ENCODE peak calls at places on chromosomes 5 and 9, in ten cellular contexts. One of them, this sample, is unnamed. For H3K4me1, H3K9me3 and H3K36me3, the result is how much of the 10 kb centered on the place peaks cover.

GRCh38 chr5:82396871-82397514 is 118.8 kb upstream of the RPS23 start:
- DNase-seq in fibroblast of lung: peak
- DNase-seq in osteoblast: peak
- DNase-seq in lower lobe of right lung: peak
- DNase-seq in esophagus squamous epithelium: no peak
- DNase-seq in left lung: peak
- DNase-seq in neural progenitor cell: no peak
- DNase-seq in suprapubic skin: peak
- DNase-seq in psoas muscle: peak
- DNase-seq in GM23248: peak
- DNase-seq in this sample: peak

GRCh38 chr5:74543162-74543995 is 97.1 kb downstream of the ENC1 start:
- DNase-seq in fibroblast of lung: peak
- DNase-seq in osteoblast: peak
- DNase-seq in lower lobe of right lung: no peak
- DNase-seq in esophagus squamous epithelium: no peak
- DNase-seq in left lung: peak
- DNase-seq in neural progenitor cell: peak
- DNase-seq in suprapubic skin: no peak
- DNase-seq in psoas muscle: no peak
- DNase-seq in GM23248: peak
- DNase-seq in this sample: peak

GRCh38 chr5:139577689-139578347 is 16.7 kb downstream of the UBE2D2 start:
- DNase-seq in fibroblast of lung: no peak
- DNase-seq in osteoblast: no peak
- DNase-seq in lower lobe of right lung: no peak
- DNase-seq in esophagus squamous epithelium: no peak
- DNase-seq in left lung: no peak
- DNase-seq in neural progenitor cell: no peak
- DNase-seq in suprapubic skin: no peak
- DNase-seq in psoas muscle: no peak
- DNase-seq in GM23248: no peak
- DNase-seq in this sample: no peak

GRCh38 chr5:13601152-13601551 is 343.3 kb downstream of the DNAH5 start:
- DNase-seq in fibroblast of lung: no peak
- DNase-seq in osteoblast: no peak
- DNase-seq in lower lobe of right lung: no peak
- DNase-seq in esophagus squamous epithelium: no peak
- DNase-seq in left lung: no peak
- DNase-seq in neural progenitor cell: no peak
- DNase-seq in suprapubic skin: no peak
- DNase-seq in psoas muscle: no peak
- DNase-seq in GM23248: peak
- DNase-seq in this sample: no peak

GRCh38 chr5:163293836-163294235 is 143.6 kb upstream of the CCNG1 start:
- DNase-seq in fibroblast of lung: no peak
- DNase-seq in osteoblast: no peak
- DNase-seq in lower lobe of right lung: no peak
- DNase-seq in esophagus squamous epithelium: no peak
- DNase-seq in left lung: no peak
- DNase-seq in neural progenitor cell: no peak
- DNase-seq in suprapubic skin: no peak
- DNase-seq in psoas muscle: no peak
- DNase-seq in GM23248: no peak
- DNase-seq in this sample: no peak

GRCh38 chr9:127970401-127971313 is 10.1 kb downstream of the EEIG1 start:
- DNase-seq in fibroblast of lung: no peak
- DNase-seq in osteoblast: peak
- DNase-seq in lower lobe of right lung: no peak
- DNase-seq in esophagus squamous epithelium: no peak
- DNase-seq in left lung: no peak
- DNase-seq in neural progenitor cell: peak
- DNase-seq in suprapubic skin: no peak
- DNase-seq in psoas muscle: no peak
- DNase-seq in GM23248: no peak
- DNase-seq in this sample: peak

GRCh38 chr5:100824635-100825034 is 78.4 kb downstream of the ST8SIA4 start:
- DNase-seq in fibroblast of lung: no peak
- DNase-seq in osteoblast: no peak
- DNase-seq in lower lobe of right lung: no peak
- DNase-seq in esophagus squamous epithelium: no peak
- DNase-seq in left lung: no peak
- DNase-seq in neural progenitor cell: no peak
- DNase-seq in suprapubic skin: no peak
- DNase-seq in psoas muscle: no peak
- DNase-seq in GM23248: no peak
- DNase-seq in this sample: no peak

GRCh38 chr9:127078988-127079387 is 43.4 kb downstream of the ANGPTL2 start:
- DNase-seq in fibroblast of lung: no peak
- DNase-seq in osteoblast: no peak
- DNase-seq in lower lobe of right lung: no peak
- DNase-seq in esophagus squamous epithelium: no peak
- DNase-seq in left lung: no peak
- DNase-seq in neural progenitor cell: no peak
- DNase-seq in suprapubic skin: no peak
- DNase-seq in psoas muscle: no peak
- DNase-seq in GM23248: no peak
- DNase-seq in this sample: no peak

GRCh38 chr9:99040911-99041582 is 63.9 kb upstream of the TGFBR1 start:
- DNase-seq in fibroblast of lung: peak
- DNase-seq in osteoblast: peak
- DNase-seq in lower lobe of right lung: no peak
- DNase-seq in esophagus squamous epithelium: no peak
- DNase-seq in left lung: peak
- DNase-seq in neural progenitor cell: no peak
- DNase-seq in suprapubic skin: no peak
- DNase-seq in psoas muscle: no peak
- DNase-seq in GM23248: peak
- DNase-seq in this sample: no peak

GRCh38 chr9:89878687-89879086 is 273.9 kb downstream of the GADD45G start:
- DNase-seq in fibroblast of lung: peak
- DNase-seq in osteoblast: peak
- DNase-seq in lower lobe of right lung: peak
- DNase-seq in esophagus squamous epithelium: no peak
- DNase-seq in left lung: peak
- DNase-seq in neural progenitor cell: no peak
- DNase-seq in suprapubic skin: peak
- DNase-seq in psoas muscle: peak
- DNase-seq in GM23248: no peak
- DNase-seq in this sample: no peak

GRCh38 chr5:6545036-6545693 is 87.7 kb downstream of the NSUN2 start:
- DNase-seq in fibroblast of lung: no peak
- DNase-seq in osteoblast: no peak
- DNase-seq in lower lobe of right lung: no peak
- DNase-seq in esophagus squamous epithelium: no peak
- DNase-seq in left lung: no peak
- DNase-seq in neural progenitor cell: no peak
- DNase-seq in suprapubic skin: no peak
- DNase-seq in psoas muscle: no peak
- DNase-seq in GM23248: no peak
- DNase-seq in this sample: no peak

GRCh38 chr5:172692981-172693380 is 51.9 kb downstream of the NEURL1B start:
- DNase-seq in fibroblast of lung: no peak
- DNase-seq in osteoblast: peak
- DNase-seq in lower lobe of right lung: no peak
- DNase-seq in esophagus squamous epithelium: no peak
- DNase-seq in left lung: no peak
- DNase-seq in neural progenitor cell: no peak
- DNase-seq in suprapubic skin: no peak
- DNase-seq in psoas muscle: no peak
- DNase-seq in GM23248: no peak
- DNase-seq in this sample: no peak

GRCh38 chr5:129110742-129111141 is 16.2 kb downstream of the ISOC1 start:
- DNase-seq in fibroblast of lung: no peak
- DNase-seq in osteoblast: no peak
- DNase-seq in lower lobe of right lung: no peak
- DNase-seq in esophagus squamous epithelium: no peak
- DNase-seq in left lung: no peak
- DNase-seq in neural progenitor cell: no peak
- DNase-seq in suprapubic skin: no peak
- DNase-seq in psoas muscle: no peak
- DNase-seq in GM23248: peak
- DNase-seq in this sample: no peak

DNA sequence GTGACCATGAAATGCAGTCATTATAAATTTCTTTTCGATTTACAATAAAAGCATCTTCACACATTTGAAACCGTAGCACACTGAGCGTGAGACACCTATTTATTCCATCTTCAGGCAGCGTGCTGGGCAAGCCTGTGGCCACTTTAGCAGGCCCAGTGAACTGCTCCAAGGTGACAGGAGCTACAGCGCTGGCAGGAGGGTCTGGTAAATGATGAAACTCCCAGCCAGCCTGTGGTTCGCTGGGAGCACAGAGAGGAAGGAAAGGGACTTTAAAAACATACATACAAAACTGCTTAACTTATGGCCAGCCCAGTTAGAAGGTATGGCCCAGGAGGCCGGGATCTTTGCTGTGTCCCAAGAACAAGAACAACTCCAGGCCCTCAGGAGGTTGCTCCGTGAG is 5.1 kb downstream of the RAPGEF1 start:
- DNase-seq in fibroblast of lung: no peak
- DNase-seq in osteoblast: no peak
- DNase-seq in lower lobe of right lung: no peak
- DNase-seq in esophagus squamous epithelium: no peak
- DNase-seq in left lung: no peak
- DNase-seq in neural progenitor cell: no peak
- DNase-seq in suprapubic skin: no peak
- DNase-seq in psoas muscle: no peak
- DNase-seq in GM23248: no peak
- DNase-seq in this sample: peak
- H3K4me1 ChIP-seq in fibroblast of lung: under half
- H3K4me1 ChIP-seq in osteoblast: half or more
- H3K4me1 ChIP-seq in lower lobe of right lung: half or more
- H3K4me1 ChIP-seq in esophagus squamous epithelium: half or more
- H3K4me1 ChIP-seq in left lung: half or more
- H3K4me1 ChIP-seq in neural progenitor cell: under half
- H3K4me1 ChIP-seq in suprapubic skin: half or more
- H3K4me1 ChIP-seq in psoas muscle: half or more
- H3K4me1 ChIP-seq in GM23248: under half
- H3K4me1 ChIP-seq in this sample: half or more

GRCh38 chr5:41656597-41656996 is 146.2 kb upstream of the PLCXD3 start:
- DNase-seq in fibroblast of lung: no peak
- DNase-seq in osteoblast: no peak
- DNase-seq in lower lobe of right lung: no peak
- DNase-seq in esophagus squamous epithelium: no peak
- DNase-seq in left lung: no peak
- DNase-seq in neural progenitor cell: no peak
- DNase-seq in suprapubic skin: no peak
- DNase-seq in psoas muscle: no peak
- DNase-seq in GM23248: no peak
- DNase-seq in this sample: no peak

GRCh38 chr5:41661221-41661620 is 150.8 kb upstream of the PLCXD3 start:
- DNase-seq in fibroblast of lung: no peak
- DNase-seq in osteoblast: no peak
- DNase-seq in lower lobe of right lung: no peak
- DNase-seq in esophagus squamous epithelium: no peak
- DNase-seq in left lung: no peak
- DNase-seq in neural progenitor cell: no peak
- DNase-seq in suprapubic skin: no peak
- DNase-seq in psoas muscle: no peak
- DNase-seq in GM23248: no peak
- DNase-seq in this sample: no peak
- H3K9me3 ChIP-seq in fibroblast of lung: under half
- H3K9me3 ChIP-seq in osteoblast: under half
- H3K9me3 ChIP-seq in lower lobe of right lung: under half
- H3K9me3 ChIP-seq in esophagus squamous epithelium: under half
- H3K9me3 ChIP-seq in left lung: under half
- H3K9me3 ChIP-seq in neural progenitor cell: under half
- H3K9me3 ChIP-seq in suprapubic skin: under half
- H3K9me3 ChIP-seq in psoas muscle: under half
- H3K9me3 ChIP-seq in GM23248: under half
- H3K9me3 ChIP-seq in this sample: under half

GRCh38 chr9:35508069-35508468 is 18.2 kb downstream of the RUSC2 start:
- DNase-seq in fibroblast of lung: no peak
- DNase-seq in osteoblast: no peak
- DNase-seq in lower lobe of right lung: no peak
- DNase-seq in esophagus squamous epithelium: no peak
- DNase-seq in left lung: no peak
- DNase-seq in neural progenitor cell: no peak
- DNase-seq in suprapubic skin: no peak
- DNase-seq in psoas muscle: no peak
- DNase-seq in GM23248: peak
- DNase-seq in this sample: no peak

GRCh38 chr9:35510366-35510744 is 20.4 kb downstream of the RUSC2 start:
- DNase-seq in fibroblast of lung: no peak
- DNase-seq in osteoblast: no peak
- DNase-seq in lower lobe of right lung: no peak
- DNase-seq in esophagus squamous epithelium: no peak
- DNase-seq in left lung: no peak
- DNase-seq in neural progenitor cell: no peak
- DNase-seq in suprapubic skin: no peak
- DNase-seq in psoas muscle: no peak
- DNase-seq in GM23248: no peak
- DNase-seq in this sample: no peak

GRCh38 chr9:35501941-35502340 is 12.0 kb downstream of the RUSC2 start:
- DNase-seq in fibroblast of lung: no peak
- DNase-seq in osteoblast: peak
- DNase-seq in lower lobe of right lung: no peak
- DNase-seq in esophagus squamous epithelium: no peak
- DNase-seq in left lung: no peak
- DNase-seq in neural progenitor cell: no peak
- DNase-seq in suprapubic skin: no peak
- DNase-seq in psoas muscle: no peak
- DNase-seq in GM23248: peak
- DNase-seq in this sample: no peak

GRCh38 chr9:35510745-35511428 is 21.0 kb downstream of the RUSC2 start:
- DNase-seq in fibroblast of lung: peak
- DNase-seq in osteoblast: peak
- DNase-seq in lower lobe of right lung: no peak
- DNase-seq in esophagus squamous epithelium: no peak
- DNase-seq in left lung: peak
- DNase-seq in neural progenitor cell: no peak
- DNase-seq in suprapubic skin: peak
- DNase-seq in psoas muscle: peak
- DNase-seq in GM23248: peak
- DNase-seq in this sample: peak

DNA sequence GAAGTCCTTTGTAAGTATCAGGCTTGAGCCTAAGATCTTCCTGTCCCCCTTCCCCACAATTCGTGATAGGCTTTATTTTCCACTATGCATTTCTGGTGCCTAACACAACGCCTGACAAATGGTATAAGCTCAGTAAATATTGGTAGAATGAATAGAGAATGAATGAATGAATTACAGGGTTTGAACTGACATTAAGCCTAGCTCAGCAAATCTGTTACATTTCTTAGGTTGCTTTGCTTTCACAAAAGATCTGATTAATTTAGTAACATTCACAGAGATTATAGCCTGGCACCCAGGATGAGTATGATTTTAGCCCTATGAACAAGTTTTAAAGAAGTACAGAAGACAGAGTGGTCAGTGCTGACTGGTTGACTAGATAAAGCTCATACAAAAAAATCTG is 16.4 kb downstream of the RUSC2 start:
- DNase-seq in fibroblast of lung: no peak
- DNase-seq in osteoblast: no peak
- DNase-seq in lower lobe of right lung: no peak
- DNase-seq in esophagus squamous epithelium: no peak
- DNase-seq in left lung: no peak
- DNase-seq in neural progenitor cell: no peak
- DNase-seq in suprapubic skin: no peak
- DNase-seq in psoas muscle: no peak
- DNase-seq in GM23248: no peak
- DNase-seq in this sample: no peak
- H3K36me3 ChIP-seq in fibroblast of lung: under half
- H3K36me3 ChIP-seq in osteoblast: under half
- H3K36me3 ChIP-seq in lower lobe of right lung: under half
- H3K36me3 ChIP-seq in esophagus squamous epithelium: under half
- H3K36me3 ChIP-seq in left lung: under half
- H3K36me3 ChIP-seq in neural progenitor cell: under half
- H3K36me3 ChIP-seq in suprapubic skin: under half
- H3K36me3 ChIP-seq in psoas muscle: under half
- H3K36me3 ChIP-seq in GM23248: under half
- H3K36me3 ChIP-seq in this sample: under half

GRCh38 chr9:124696101-124696500 is 75.0 kb downstream of the NR6A1 start:
- DNase-seq in fibroblast of lung: peak
- DNase-seq in osteoblast: no peak
- DNase-seq in lower lobe of right lung: no peak
- DNase-seq in esophagus squamous epithelium: no peak
- DNase-seq in left lung: no peak
- DNase-seq in neural progenitor cell: peak
- DNase-seq in suprapubic skin: no peak
- DNase-seq in psoas muscle: no peak
- DNase-seq in GM23248: peak
- DNase-seq in this sample: no peak
- H3K4me1 ChIP-seq in fibroblast of lung: under half
- H3K4me1 ChIP-seq in osteoblast: under half
- H3K4me1 ChIP-seq in lower lobe of right lung: under half
- H3K4me1 ChIP-seq in esophagus squamous epithelium: under half
- H3K4me1 ChIP-seq in left lung: under half
- H3K4me1 ChIP-seq in neural progenitor cell: under half
- H3K4me1 ChIP-seq in suprapubic skin: under half
- H3K4me1 ChIP-seq in psoas muscle: under half
- H3K4me1 ChIP-seq in GM23248: under half
- H3K4me1 ChIP-seq in this sample: under half

This sample was measured in kidney.